ENCODE peak calls at places on chromosomes 6 and 20, in six cellular contexts. N, I, F, K, X and Z are unnamed samples.

GRCh38 chr6:8079116-8079515 is 14.9 kb upstream of the BLOC1S5 start:
- DNase-seq in N (no peak), I (no peak), F (no peak), K (no peak), X (no peak), Z (no peak)

GRCh38 chr20:46056970-46057855 is 28.2 kb downstream of the SLC12A5 start:
- DNase-seq in N (peak; percentile 42), I (peak; percentile 47), F (peak; percentile 79), K (no peak), X (peak; percentile 80), Z (peak; percentile 35)

GRCh38 chr20:5658897-5659296 is 91.3 kb upstream of the SHLD1 start:
- DNase-seq in N (peak; percentile 91), I (peak; percentile 92), F (no peak), K (no peak), X (peak; percentile 9), Z (peak; percentile 55)

GRCh38 chr20:62337558-62338293 is 29.4 kb downstream of the LAMA5 start:
- DNase-seq in N (no peak), I (no peak), F (no peak), K (no peak), X (no peak), Z (no peak)

GRCh38 chr6:18792832-18793231 is 405.7 kb downstream of the RNF144B start:
- DNase-seq in N (no peak), I (no peak), F (no peak), K (no peak), X (no peak), Z (no peak)

GRCh38 chr20:55139173-55139765 is 663.9 kb downstream of the DOK5 start:
- DNase-seq in N (no peak), I (no peak), F (no peak), K (no peak), X (no peak), Z (no peak)

GRCh38 chr6:119076966-119077642 is 1.4 kb downstream of the FAM184A start:
- DNase-seq in N (no peak), I (no peak), F (no peak), K (no peak), X (no peak), Z (no peak)

GRCh38 chr6:166586424-166587156 is at the start of gene RAMACL:
- DNase-seq in N (no peak), I (no peak), F (peak; percentile 78), K (no peak), X (no peak), Z (peak; percentile 42)

DNA sequence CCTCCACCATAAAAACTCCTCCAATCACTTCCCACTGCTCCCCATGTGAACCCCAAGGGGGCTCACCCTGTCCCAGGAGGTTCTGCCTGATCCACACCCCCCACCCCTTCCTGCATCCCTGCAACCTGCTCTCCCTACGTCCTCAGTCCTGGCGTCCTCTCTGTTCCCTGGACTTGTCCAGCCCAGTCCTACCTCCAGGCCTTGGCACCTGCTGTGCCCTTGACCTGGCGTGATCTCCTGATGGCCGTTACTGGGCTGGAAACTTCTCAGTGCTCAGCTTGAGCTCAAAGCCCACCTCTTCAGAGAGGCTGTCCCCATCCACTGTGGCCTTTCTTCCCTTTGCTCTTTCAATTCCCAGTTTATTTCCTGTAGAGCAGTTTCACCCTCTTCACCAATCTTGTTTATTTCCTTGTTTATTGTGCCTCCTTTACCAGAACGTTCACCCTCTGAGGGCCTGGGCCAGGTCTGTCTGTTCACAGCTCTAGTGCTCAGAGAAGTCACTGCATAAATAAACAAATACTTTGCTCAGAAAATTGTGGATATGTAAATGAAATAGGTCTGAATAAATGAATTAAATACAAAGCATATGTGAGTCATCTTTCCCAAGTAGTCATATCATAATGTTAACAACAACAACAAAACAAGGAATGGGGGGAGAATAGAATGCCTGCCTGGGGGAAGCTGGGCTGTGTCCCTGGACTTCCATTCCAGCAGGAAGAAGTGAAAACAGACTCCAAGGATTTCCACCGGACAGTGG is 175.7 kb upstream of the SULF2 start:
- DNase-seq in N (no peak), I (no peak), F (no peak), K (no peak), X (no peak), Z (no peak)
- H2BK5ac ChIP-seq in N (no peak overlapping the region), I (no peak overlapping the region), F (no peak overlapping the region), K (no peak overlapping the region), X (no peak overlapping the region), Z (no peak overlapping the region)

GRCh38 chr6:2969549-2969948 is 1.8 kb downstream of the SERPINB6 start:
- DNase-seq in N (no peak), I (peak; percentile 30), F (no peak), K (no peak), X (no peak), Z (no peak)
- H3K4me1 ChIP-seq in N (peaks cover 3% of the 10 kb centered on the region), I (peaks cover 9% of the 10 kb centered on the region), F (peaks cover 3% of the 10 kb centered on the region), K (no peaks in the 10 kb centered on the region), X (peaks cover 3% of the 10 kb centered on the region), Z (peaks cover 4% of the 10 kb centered on the region)

GRCh38 chr20:49568491-49569151 is 684 bp upstream of the PTGIS start:
- DNase-seq in N (no peak), I (no peak), F (peak; percentile 90), K (peak; percentile 75), X (peak; percentile 70), Z (no peak)

GRCh38 chr20:49563015-49563980 is 4.6 kb downstream of the PTGIS start:
- DNase-seq in N (no peak), I (no peak), F (no peak), K (no peak), X (no peak), Z (no peak)

GRCh38 chr20:49567421-49568256 is at the start of gene PTGIS:
- DNase-seq in N (no peak), I (peak; percentile 15), F (peak; percentile 81), K (no peak), X (peak; percentile 65), Z (peak; percentile 20)

GRCh38 chr20:49569403-49570115 is 1.6 kb upstream of the PTGIS start:
- DNase-seq in N (peak; percentile 57), I (no peak), F (no peak), K (no peak), X (no peak), Z (no peak)

GRCh38 chr20:49566401-49566800 is 1.5 kb downstream of the PTGIS start:
- DNase-seq in N (peak; percentile 38), I (no peak), F (no peak), K (no peak), X (no peak), Z (no peak)
- H4K91ac ChIP-seq in N (no peak overlapping the region), I (no peak overlapping the region), F (no peak overlapping the region), K (no peak overlapping the region), X (no peak overlapping the region), Z (no peak overlapping the region)

GRCh38 chr6:56570434-56571359 is 72.0 kb downstream of the DST start:
- DNase-seq in N (peak; percentile 39), I (peak; percentile 49), F (no peak), K (no peak), X (no peak), Z (peak; percentile 73)
- H2BK5ac ChIP-seq in N (no peak overlapping the region), I (no peak overlapping the region), F (no peak overlapping the region), K (no peak overlapping the region), X (no peak overlapping the region), Z (no peak overlapping the region)

DNA sequence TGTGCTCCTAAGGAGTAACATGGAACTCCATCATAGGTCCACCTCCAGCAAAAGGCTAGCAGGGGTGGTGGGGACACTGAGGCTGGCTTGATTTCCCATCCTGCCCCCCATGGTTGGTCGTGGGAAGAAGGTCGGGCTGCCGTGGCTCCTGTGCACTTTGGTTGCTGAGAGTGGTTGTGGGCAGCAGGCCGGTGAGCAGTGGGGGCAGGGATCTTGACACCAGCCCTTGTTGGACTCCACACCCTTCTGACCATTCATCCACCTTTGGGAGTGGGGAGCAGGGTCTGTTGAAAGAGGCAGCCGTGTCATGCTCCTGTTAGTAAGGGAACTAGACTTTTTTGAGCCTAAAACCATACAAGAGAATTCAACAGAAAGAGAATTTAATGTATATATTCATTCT is 175.2 kb downstream of the ARID1B start:
- DNase-seq in N (no peak), I (no peak), F (no peak), K (no peak), X (no peak), Z (no peak)
- H3K4me1 ChIP-seq in N (peaks cover 18% of the 10 kb centered on the region), I (peaks cover 20% of the 10 kb centered on the region), F (peaks cover 13% of the 10 kb centered on the region), K (no peaks in the 10 kb centered on the region), X (peaks cover 9% of the 10 kb centered on the region), Z (peaks cover 5% of the 10 kb centered on the region)

GRCh38 chr6:95099410-95099809 is 477.9 kb upstream of the MANEA start:
- DNase-seq in N (no peak), I (no peak), F (no peak), K (no peak), X (no peak), Z (no peak)
- H4K91ac ChIP-seq in N (no peak overlapping the region), I (no peak overlapping the region), F (no peak overlapping the region), K (no peak overlapping the region), X (no peak overlapping the region), Z (no peak overlapping the region)